ENCODE peak calls at places on chromosomes 1 and 21, in four cellular contexts. G is vagina, A is uterus, P is kidney. L is an unnamed sample. For H3K4me1, the result is how much of the 10 kb centered on the place peaks cover.

GRCh38 chr1:220905650-220906560 is 26.7 kb downstream of the HLX start:
- DNase-seq in G (no peak), A (no peak), P (no peak), L (no peak)

GRCh38 chr1:9233241-9233941 is 1.2 kb upstream of the H6PD start:
- DNase-seq in G (no peak), A (peak), P (peak), L (peak)

GRCh38 chr1:22249928-22250680 is 107.2 kb upstream of the WNT4 start:
- DNase-seq in G (no peak), A (no peak), P (no peak), L (no peak)

GRCh38 chr1:43534256-43534655 is 3.6 kb downstream of the PTPRF start:
- DNase-seq in G (no peak), A (no peak), P (no peak), L (no peak)

GRCh38 chr1:2374260-2375155 is 16.8 kb downstream of the MORN1 start:
- DNase-seq in G (no peak), A (no peak), P (peak), L (peak)

GRCh38 chr1:29835486-29836273 is 599.4 kb downstream of the PTPRU start:
- DNase-seq in G (peak), A (no peak), P (no peak), L (no peak)

GRCh38 chr1:236284291-236284711 is 2.5 kb upstream of the ERO1B start:
- DNase-seq in G (no peak), A (no peak), P (no peak), L (no peak)

GRCh38 chr1:81585371-81585770 is 215.4 kb upstream of the ADGRL2 start:
- DNase-seq in G (no peak), A (no peak), P (no peak), L (no peak)

GRCh38 chr21:45405271-45405818 is 380 bp downstream of the COL18A1 start:
- DNase-seq in G (no peak), A (peak), P (peak), L (peak)

GRCh38 chr1:21904475-21904724 is 32.7 kb downstream of the HSPG2 start:
- DNase-seq in G (no peak), A (no peak), P (no peak), L (no peak)

GRCh38 chr1:65992160-65993046 is 199.7 kb downstream of the PDE4B start:
- DNase-seq in G (no peak), A (no peak), P (no peak), L (no peak)

GRCh38 chr1:185720633-185721272 is 13.4 kb upstream of the HMCN1 start:
- DNase-seq in G (no peak), A (no peak), P (no peak), L (no peak)

GRCh38 chr1:231931846-231932454 is 305.4 kb downstream of the DISC1 start:
- DNase-seq in G (no peak), A (no peak), P (no peak), L (no peak)

GRCh38 chr1:10122926-10123325 is 87.4 kb upstream of the KIF1B start:
- DNase-seq in G (no peak), A (peak), P (no peak), L (no peak)

GRCh38 chr1:56034847-56035483 is 544.4 kb downstream of the PLPP3 start:
- DNase-seq in G (no peak), A (no peak), P (no peak), L (no peak)

GRCh38 chr1:85611856-85612255 is 31.3 kb downstream of the CCN1 start:
- DNase-seq in G (no peak), A (peak), P (peak), L (peak)

GRCh38 chr21:14528815-14529214 is 17.3 kb downstream of the SAMSN1 start:
- DNase-seq in G (no peak), A (no peak), P (no peak), L (no peak)

GRCh38 chr1:156705321-156705917 is at the start of gene CRABP2:
- DNase-seq in G (no peak), A (peak), P (peak), L (peak)

GRCh38 chr1:202213361-202214088 is 19.9 kb downstream of the LGR6 start:
- DNase-seq in G (no peak), A (no peak), P (no peak), L (no peak)

GRCh38 chr1:53944469-53945182 is 873 bp downstream of the IFT25 start:
- DNase-seq in G (no peak), A (no peak), P (no peak), L (no peak)

GRCh38 chr1:245986404-245987221 is 520.5 kb downstream of the SMYD3 start:
- DNase-seq in G (no peak), A (peak), P (no peak), L (no peak)

GRCh38 chr1:48572632-48573258 is 100.7 kb upstream of the SPATA6 start:
- DNase-seq in G (no peak), A (peak), P (peak), L (peak)

GRCh38 chr1:168834225-168834872 is 105.3 kb upstream of the DPT start:
- DNase-seq in G (no peak), A (no peak), P (no peak), L (no peak)

GRCh38 chr1:2382621-2383361 is 8.6 kb downstream of the MORN1 start:
- DNase-seq in G (no peak), A (no peak), P (peak), L (peak)

GRCh38 chr21:23861908-23862504 is 1745.3 kb downstream of the MRPL39 start:
- DNase-seq in G (no peak), A (no peak), P (no peak), L (no peak)

GRCh38 chr1:24899581-24900485 is 30.2 kb downstream of the RUNX3 start:
- DNase-seq in G (peak), A (no peak), P (peak), L (no peak)

GRCh38 chr1:212791261-212791675 is 309 bp downstream of the NSL1 start:
- DNase-seq in G (no peak), A (no peak), P (no peak), L (no peak)

GRCh38 chr1:224541901-224542610 is 74.1 kb upstream of the CNIH3 start:
- DNase-seq in G (no peak), A (no peak), P (no peak), L (no peak)

GRCh38 chr1:240878631-240879030 is 266.7 kb upstream of the GREM2 start:
- DNase-seq in G (no peak), A (no peak), P (no peak), L (no peak)

GRCh38 chr1:14598498-14599172 is at the start of gene KAZN:
- DNase-seq in G (no peak), A (no peak), P (peak), L (peak)

GRCh38 chr1:220915954-220916353 is 36.7 kb downstream of the HLX start:
- DNase-seq in G (no peak), A (no peak), P (no peak), L (no peak)

GRCh38 chr1:245156041-245156735 is 1.4 kb downstream of the KIF26B start:
- DNase-seq in G (no peak), A (peak), P (peak), L (peak)

GRCh38 chr1:66981679-66982078 is 56.9 kb downstream of the MIER1 start:
- DNase-seq in G (no peak), A (no peak), P (no peak), L (no peak)

GRCh38 chr1:78702426-78702825 is 52.8 kb downstream of the IFI44 start:
- DNase-seq in G (no peak), A (no peak), P (no peak), L (no peak)

GRCh38 chr1:98468111-98468717 is 193.3 kb upstream of the SNX7 start:
- DNase-seq in G (no peak), A (no peak), P (no peak), L (no peak)

GRCh38 chr1:204909109-204909508 is 38.4 kb downstream of the NFASC start:
- DNase-seq in G (no peak), A (no peak), P (no peak), L (no peak)

GRCh38 chr1:214123061-214123784 is 135.4 kb downstream of the PROX1 start:
- DNase-seq in G (no peak), A (peak), P (no peak), L (no peak)

GRCh38 chr1:218785928-218786327 is 387.8 kb upstream of the LYPLAL1 start:
- DNase-seq in G (no peak), A (peak), P (no peak), L (no peak)

GRCh38 chr21:32101206-32101763 is 177.6 kb downstream of the MIS18A start:
- DNase-seq in G (no peak), A (no peak), P (no peak), L (no peak)

GRCh38 chr1:197199923-197200467 is 53.5 kb upstream of the ASPM start:
- DNase-seq in G (no peak), A (no peak), P (no peak), L (no peak)

GRCh38 chr1:235128453-235129328 is at the start of gene TOMM20:
- DNase-seq in G (no peak), A (peak), P (peak), L (peak)
- TF ChIP-seq CTCF in G (no peak), A (peak), P (no peak), L (no peak)

GRCh38 chr1:93352376-93352775 is 6.7 kb downstream of the DR1 start:
- DNase-seq in G (no peak), A (no peak), P (no peak), L (no peak)
- H3K4me1 ChIP-seq in G (half or more), A (under half), P (under half), L (half or more)

GRCh38 chr1:116982319-116983004 is 19.1 kb upstream of the CD101 start:
- DNase-seq in G (no peak), A (no peak), P (no peak), L (no peak)
- TF ChIP-seq CTCF in G (no peak), A (no peak), P (no peak), L (no peak)

GRCh38 chr1:198605426-198605825 is 33.4 kb upstream of the PTPRC start:
- DNase-seq in G (no peak), A (no peak), P (no peak), L (no peak)
- H3K4me1 ChIP-seq in G (under half), A (under half), P (under half), L (under half)

DNA sequence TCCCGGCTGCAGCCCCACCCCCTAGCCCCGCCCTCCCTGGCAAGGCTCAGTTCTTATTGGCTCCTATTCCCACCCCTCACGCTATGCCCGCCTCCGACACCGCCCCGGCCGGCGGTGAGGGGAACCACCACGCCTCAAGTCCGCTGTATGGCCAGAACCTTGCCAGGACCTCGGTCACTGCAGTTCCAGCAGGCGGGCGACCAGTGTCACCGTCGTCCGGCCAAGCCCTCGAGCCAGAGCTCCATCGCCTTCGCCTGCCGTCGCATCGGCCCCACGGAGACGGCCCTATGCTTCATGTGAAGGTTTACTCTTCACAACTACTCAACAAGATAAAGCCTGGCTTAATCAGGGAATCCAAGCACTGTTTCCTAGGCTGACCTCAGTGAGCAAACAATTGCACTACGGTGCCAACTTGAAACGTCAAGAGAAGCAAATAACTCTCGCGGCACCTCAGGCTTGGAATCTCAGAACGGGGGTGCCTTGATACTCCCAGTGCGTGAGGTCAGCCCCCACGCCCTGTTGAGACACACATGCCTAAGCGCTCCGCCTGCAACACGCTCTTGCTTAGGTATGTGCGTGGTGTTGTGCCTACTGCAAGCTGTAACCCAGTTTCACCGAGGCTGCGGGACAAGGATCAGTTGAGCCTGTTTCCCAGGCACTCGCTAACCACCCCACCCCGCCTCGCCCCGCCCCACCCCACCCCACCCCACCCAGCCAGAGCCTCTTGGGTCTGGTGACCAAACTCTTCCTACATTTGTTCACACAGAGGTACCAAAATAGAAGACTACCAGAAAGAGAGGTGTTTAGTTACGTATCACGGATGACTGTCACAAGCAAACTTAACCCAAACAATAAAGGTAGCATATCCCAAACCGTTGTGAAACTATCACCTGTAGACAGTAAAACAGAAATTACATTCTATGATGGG is 498 bp upstream of the DENND2C start:
- DNase-seq in G (peak), A (peak), P (peak), L (peak)
- TF ChIP-seq CTCF in G (no peak), A (peak), P (no peak), L (no peak)

DNA sequence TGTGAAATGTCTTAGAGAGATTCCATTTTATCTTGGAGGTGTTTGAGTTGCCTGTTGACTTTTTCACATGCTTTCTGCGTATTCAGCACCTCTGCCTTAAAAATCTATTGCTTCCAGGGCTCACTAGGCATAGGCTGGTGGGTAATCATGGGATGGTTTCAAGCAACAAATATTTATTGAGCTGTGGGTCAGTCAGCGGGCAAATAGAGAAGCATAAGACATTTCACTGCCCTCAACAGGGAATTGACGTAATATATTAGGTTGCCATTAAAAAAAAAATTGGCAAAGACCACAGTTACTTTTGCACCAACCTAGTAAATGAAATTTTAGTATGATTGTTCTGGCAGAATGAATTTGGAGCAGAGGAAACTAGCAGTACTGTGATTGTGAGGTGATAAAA is 44.3 kb upstream of the NBL1 start:
- DNase-seq in G (no peak), A (no peak), P (no peak), L (no peak)
- H3K4me1 ChIP-seq in G (half or more), A (under half), P (under half), L (under half)

DNA sequence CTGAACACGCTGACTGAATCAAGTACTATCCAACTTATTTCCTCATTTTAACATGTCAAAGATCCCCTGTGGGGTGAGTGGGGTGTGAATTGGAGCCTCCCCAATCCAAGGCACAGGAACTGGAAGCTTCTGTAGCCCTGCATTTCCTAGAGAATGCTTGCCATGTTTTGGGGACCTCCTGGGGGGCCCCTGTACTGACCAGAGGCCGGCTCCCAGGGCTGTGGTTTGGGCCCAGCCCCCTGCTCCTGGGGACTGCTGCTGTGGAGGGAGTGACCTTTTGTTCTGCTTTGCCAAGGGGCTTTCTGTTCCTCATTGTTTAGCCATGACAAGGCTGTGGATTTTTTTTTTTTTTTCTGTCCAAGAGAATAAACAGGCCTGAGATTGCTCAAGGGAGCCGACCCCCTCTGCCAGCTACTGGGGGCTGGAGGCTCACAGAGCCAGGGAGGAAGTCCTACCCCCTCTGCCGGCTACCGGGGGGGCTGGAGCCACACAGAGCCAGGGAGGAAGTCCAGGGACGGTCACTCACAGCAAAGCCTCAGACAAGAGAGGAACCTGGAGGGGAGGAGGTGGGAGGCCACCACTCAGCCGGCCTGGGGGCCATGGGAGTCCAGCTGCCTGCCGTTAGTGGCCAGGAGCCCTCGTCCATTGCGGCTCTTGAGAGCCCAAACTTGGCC is 17.4 kb downstream of the TNFRSF1B start:
- DNase-seq in G (no peak), A (peak), P (peak), L (peak)
- TF ChIP-seq CTCF in G (peak), A (peak), P (no peak), L (peak)